ENCODE peak calls at places on chromosomes 4 and X, in four cellular contexts. B is fibroblast of pulmonary artery; T is activated gamma-delta T cell treated with anti-CD3 and anti-CD28 coated beads, Interleukin-2, amount 50 U/mL, for 16 hours; M is stimulated activated CD8-positive, alpha-beta memory T cell treated with anti-CD3 and anti-CD28 coated beads, Interleukin-2, amount 100 ng/mL, for 48 hours. Y is an unnamed sample.

GRCh38 chr4:161564230-161564834 is 599.5 kb downstream of the FSTL5 start:
- DNase-seq in T (no peak), B (peak), M (no peak), Y (no peak)

GRCh38 chr4:119050501-119051090 is 85.0 kb upstream of the MYOZ2 start:
- DNase-seq in B (no peak), M (no peak), T (no peak), Y (no peak)

GRCh38 chr4:150173854-150174398 is 95.7 kb downstream of the DCLK2 start:
- DNase-seq in M (no peak), B (peak), T (no peak), Y (no peak)

GRCh38 chr4:16140520-16141249 is 56.9 kb upstream of the PROM1 start:
- DNase-seq in B (peak), M (no peak), T (no peak), Y (no peak)

GRCh38 chr4:151921371-151921770 is 160.6 kb upstream of the GATB start:
- DNase-seq in M (no peak), T (no peak), B (no peak), Y (no peak)

GRCh38 chrX:40329616-40330015 is 231.9 kb upstream of the BCOR start:
- DNase-seq in M (no peak), T (no peak), B (no peak), Y (no peak)

GRCh38 chr4:184596044-184596616 is 53.1 kb downstream of the CASP3 start:
- DNase-seq in M (no peak), B (no peak), T (no peak), Y (no peak)

GRCh38 chr4:153634737-153635353 is 49.2 kb upstream of the TLR2 start:
- DNase-seq in B (peak), T (no peak), M (no peak), Y (no peak)

GRCh38 chrX:13805241-13805640 is 11.7 kb downstream of the GPM6B start:
- DNase-seq in T (no peak), M (no peak), B (no peak), Y (no peak)

GRCh38 chr4:170446782-170447181 is 357.0 kb upstream of the AADAT start:
- DNase-seq in B (no peak), T (no peak), M (no peak), Y (no peak)

GRCh38 chr4:165537028-165537648 is 158.3 kb downstream of the CPE start:
- DNase-seq in M (no peak), B (peak), T (no peak), Y (no peak)

GRCh38 chr4:86970447-86971354 is 35.9 kb downstream of the AFF1 start:
- DNase-seq in B (no peak), M (no peak), T (no peak), Y (no peak)

GRCh38 chr4:107744532-107744931 is 24.5 kb upstream of the PAPSS1 start:
- DNase-seq in M (no peak), T (no peak), B (no peak), Y (no peak)

GRCh38 chr4:8305851-8306361 is 36.4 kb downstream of the HTRA3 start:
- DNase-seq in M (no peak), B (no peak), T (no peak), Y (no peak)

GRCh38 chr4:78689700-78690318 is 86.3 kb upstream of the BMP2K start:
- DNase-seq in M (no peak), T (no peak), B (no peak), Y (no peak)

GRCh38 chr4:66591968-66592367 is 921.7 kb upstream of the EPHA5 start:
- DNase-seq in M (no peak), T (no peak), B (peak), Y (no peak)

GRCh38 chr4:80361329-80361900 is 25.9 kb downstream of the CFAP299 start:
- DNase-seq in B (peak), M (no peak), T (no peak), Y (no peak)

GRCh38 chr4:14646831-14647230 is 355.4 kb upstream of the CPEB2 start:
- DNase-seq in B (no peak), T (no peak), M (no peak), Y (no peak)

GRCh38 chr4:42768125-42768748 is 111.3 kb upstream of the ATP8A1 start:
- DNase-seq in M (no peak), B (no peak), T (no peak), Y (no peak)

GRCh38 chr4:77881460-77882295 is 19.0 kb downstream of the MRPL1 start:
- DNase-seq in M (no peak), T (no peak), B (peak), Y (no peak)

GRCh38 chr4:168856312-168856711 is 153.7 kb downstream of the CBR4 start:
- DNase-seq in M (no peak), T (no peak), B (peak), Y (no peak)

GRCh38 chr4:90845777-90846176 is 718.6 kb downstream of the CCSER1 start:
- DNase-seq in M (no peak), T (no peak), B (peak), Y (no peak)